ENCODE peak calls at places on chromosomes 4 and X, in ten cellular contexts. One of them, this sample, is unnamed.

GRCh38 chr4:64727960-64728359 is 318.7 kb upstream of the TECRL start:
- DNase-seq in HepG2: no peak
- DNase-seq in GM12865: no peak
- DNase-seq in stimulated activated CD4-positive, alpha-beta T cell treated with anti-CD3 and anti-CD28 coated beads, Interleukin-2, amount 100 ng/mL, for 4 hours: no peak
- DNase-seq in KG1: no peak
- DNase-seq in MV-4-11: no peak
- DNase-seq in cardiac fibroblast: no peak
- DNase-seq in activated naive CD4-positive, alpha-beta T cell treated with anti-CD3 and anti-CD28 coated beads, Interleukin-2, amount 10 ng/mL, durations not matched to agents 7 days and 5 days: no peak
- DNase-seq in activated CD4-positive, alpha-beta T cell treated with anti-CD3 and anti-CD28 coated beads for 4 hours: no peak
- DNase-seq in B cell: no peak
- DNase-seq in this sample: no peak

GRCh38 chr4:53541577-53542206 is 49.6 kb downstream of the LNX1 start:
- DNase-seq in GM12865: no peak
- DNase-seq in cardiac fibroblast: peak
- DNase-seq in MV-4-11: no peak
- DNase-seq in B cell: no peak
- DNase-seq in stimulated activated CD4-positive, alpha-beta T cell treated with anti-CD3 and anti-CD28 coated beads, Interleukin-2, amount 100 ng/mL, for 4 hours: no peak
- DNase-seq in activated naive CD4-positive, alpha-beta T cell treated with anti-CD3 and anti-CD28 coated beads, Interleukin-2, amount 10 ng/mL, durations not matched to agents 7 days and 5 days: no peak
- DNase-seq in HepG2: no peak
- DNase-seq in KG1: no peak
- DNase-seq in activated CD4-positive, alpha-beta T cell treated with anti-CD3 and anti-CD28 coated beads for 4 hours: no peak
- DNase-seq in this sample: no peak

GRCh38 chr4:1380368-1381151 is 25.7 kb downstream of the NKX1-1 start:
- DNase-seq in B cell: no peak
- DNase-seq in stimulated activated CD4-positive, alpha-beta T cell treated with anti-CD3 and anti-CD28 coated beads, Interleukin-2, amount 100 ng/mL, for 4 hours: no peak
- DNase-seq in KG1: no peak
- DNase-seq in MV-4-11: no peak
- DNase-seq in GM12865: no peak
- DNase-seq in activated CD4-positive, alpha-beta T cell treated with anti-CD3 and anti-CD28 coated beads for 4 hours: no peak
- DNase-seq in cardiac fibroblast: no peak
- DNase-seq in HepG2: no peak
- DNase-seq in activated naive CD4-positive, alpha-beta T cell treated with anti-CD3 and anti-CD28 coated beads, Interleukin-2, amount 10 ng/mL, durations not matched to agents 7 days and 5 days: no peak
- DNase-seq in this sample: no peak

GRCh38 chr4:117793786-117794369 is 240.4 kb upstream of the NDST3 start:
- DNase-seq in HepG2: no peak
- DNase-seq in cardiac fibroblast: no peak
- DNase-seq in GM12865: no peak
- DNase-seq in KG1: no peak
- DNase-seq in MV-4-11: no peak
- DNase-seq in B cell: no peak
- DNase-seq in stimulated activated CD4-positive, alpha-beta T cell treated with anti-CD3 and anti-CD28 coated beads, Interleukin-2, amount 100 ng/mL, for 4 hours: no peak
- DNase-seq in activated naive CD4-positive, alpha-beta T cell treated with anti-CD3 and anti-CD28 coated beads, Interleukin-2, amount 10 ng/mL, durations not matched to agents 7 days and 5 days: no peak
- DNase-seq in activated CD4-positive, alpha-beta T cell treated with anti-CD3 and anti-CD28 coated beads for 4 hours: no peak
- DNase-seq in this sample: no peak

GRCh38 chr4:176927664-176928063 is 134.9 kb upstream of the VEGFC start:
- DNase-seq in B cell: no peak
- DNase-seq in activated naive CD4-positive, alpha-beta T cell treated with anti-CD3 and anti-CD28 coated beads, Interleukin-2, amount 10 ng/mL, durations not matched to agents 7 days and 5 days: no peak
- DNase-seq in cardiac fibroblast: peak
- DNase-seq in stimulated activated CD4-positive, alpha-beta T cell treated with anti-CD3 and anti-CD28 coated beads, Interleukin-2, amount 100 ng/mL, for 4 hours: no peak
- DNase-seq in HepG2: no peak
- DNase-seq in MV-4-11: no peak
- DNase-seq in activated CD4-positive, alpha-beta T cell treated with anti-CD3 and anti-CD28 coated beads for 4 hours: no peak
- DNase-seq in GM12865: no peak
- DNase-seq in KG1: no peak
- DNase-seq in this sample: no peak

GRCh38 chr4:4384837-4385236 is 2.1 kb upstream of the NSG1 start:
- DNase-seq in cardiac fibroblast: peak
- DNase-seq in GM12865: peak
- DNase-seq in HepG2: peak
- DNase-seq in MV-4-11: no peak
- DNase-seq in B cell: no peak
- DNase-seq in activated CD4-positive, alpha-beta T cell treated with anti-CD3 and anti-CD28 coated beads for 4 hours: no peak
- DNase-seq in KG1: no peak
- DNase-seq in stimulated activated CD4-positive, alpha-beta T cell treated with anti-CD3 and anti-CD28 coated beads, Interleukin-2, amount 100 ng/mL, for 4 hours: no peak
- DNase-seq in activated naive CD4-positive, alpha-beta T cell treated with anti-CD3 and anti-CD28 coated beads, Interleukin-2, amount 10 ng/mL, durations not matched to agents 7 days and 5 days: peak
- DNase-seq in this sample: no peak

GRCh38 chr4:8897768-8898167 is 26.1 kb upstream of the HMX1 start:
- DNase-seq in KG1: no peak
- DNase-seq in stimulated activated CD4-positive, alpha-beta T cell treated with anti-CD3 and anti-CD28 coated beads, Interleukin-2, amount 100 ng/mL, for 4 hours: no peak
- DNase-seq in GM12865: no peak
- DNase-seq in B cell: no peak
- DNase-seq in HepG2: no peak
- DNase-seq in MV-4-11: no peak
- DNase-seq in activated naive CD4-positive, alpha-beta T cell treated with anti-CD3 and anti-CD28 coated beads, Interleukin-2, amount 10 ng/mL, durations not matched to agents 7 days and 5 days: no peak
- DNase-seq in cardiac fibroblast: no peak
- DNase-seq in activated CD4-positive, alpha-beta T cell treated with anti-CD3 and anti-CD28 coated beads for 4 hours: no peak
- DNase-seq in this sample: no peak

GRCh38 chrX:153004780-153005179 is 10.9 kb upstream of the PNMA5 start:
- DNase-seq in HepG2: no peak
- DNase-seq in activated CD4-positive, alpha-beta T cell treated with anti-CD3 and anti-CD28 coated beads for 4 hours: no peak
- DNase-seq in stimulated activated CD4-positive, alpha-beta T cell treated with anti-CD3 and anti-CD28 coated beads, Interleukin-2, amount 100 ng/mL, for 4 hours: no peak
- DNase-seq in cardiac fibroblast: no peak
- DNase-seq in GM12865: no peak
- DNase-seq in KG1: no peak
- DNase-seq in activated naive CD4-positive, alpha-beta T cell treated with anti-CD3 and anti-CD28 coated beads, Interleukin-2, amount 10 ng/mL, durations not matched to agents 7 days and 5 days: no peak
- DNase-seq in B cell: no peak
- DNase-seq in MV-4-11: no peak
- DNase-seq in this sample: no peak

GRCh38 chr4:2587215-2587823 is 50.9 kb downstream of the FAM193A start:
- DNase-seq in stimulated activated CD4-positive, alpha-beta T cell treated with anti-CD3 and anti-CD28 coated beads, Interleukin-2, amount 100 ng/mL, for 4 hours: no peak
- DNase-seq in activated CD4-positive, alpha-beta T cell treated with anti-CD3 and anti-CD28 coated beads for 4 hours: no peak
- DNase-seq in HepG2: no peak
- DNase-seq in MV-4-11: no peak
- DNase-seq in KG1: no peak
- DNase-seq in GM12865: no peak
- DNase-seq in B cell: no peak
- DNase-seq in cardiac fibroblast: no peak
- DNase-seq in activated naive CD4-positive, alpha-beta T cell treated with anti-CD3 and anti-CD28 coated beads, Interleukin-2, amount 10 ng/mL, durations not matched to agents 7 days and 5 days: no peak
- DNase-seq in this sample: no peak

GRCh38 chr4:158775091-158775651 is 6.3 kb downstream of the FNIP2 start:
- DNase-seq in stimulated activated CD4-positive, alpha-beta T cell treated with anti-CD3 and anti-CD28 coated beads, Interleukin-2, amount 100 ng/mL, for 4 hours: no peak
- DNase-seq in KG1: no peak
- DNase-seq in B cell: no peak
- DNase-seq in activated CD4-positive, alpha-beta T cell treated with anti-CD3 and anti-CD28 coated beads for 4 hours: no peak
- DNase-seq in GM12865: no peak
- DNase-seq in MV-4-11: no peak
- DNase-seq in HepG2: no peak
- DNase-seq in activated naive CD4-positive, alpha-beta T cell treated with anti-CD3 and anti-CD28 coated beads, Interleukin-2, amount 10 ng/mL, durations not matched to agents 7 days and 5 days: no peak
- DNase-seq in cardiac fibroblast: peak
- DNase-seq in this sample: no peak

GRCh38 chr4:152278505-152279301 is 257.2 kb downstream of the FBXW7 start:
- DNase-seq in KG1: no peak
- DNase-seq in stimulated activated CD4-positive, alpha-beta T cell treated with anti-CD3 and anti-CD28 coated beads, Interleukin-2, amount 100 ng/mL, for 4 hours: no peak
- DNase-seq in activated CD4-positive, alpha-beta T cell treated with anti-CD3 and anti-CD28 coated beads for 4 hours: no peak
- DNase-seq in activated naive CD4-positive, alpha-beta T cell treated with anti-CD3 and anti-CD28 coated beads, Interleukin-2, amount 10 ng/mL, durations not matched to agents 7 days and 5 days: no peak
- DNase-seq in B cell: no peak
- DNase-seq in HepG2: no peak
- DNase-seq in MV-4-11: no peak
- DNase-seq in GM12865: peak
- DNase-seq in cardiac fibroblast: no peak
- DNase-seq in this sample: no peak

GRCh38 chr4:173448919-173449641 is 50.2 kb upstream of the SCRG1 start:
- DNase-seq in stimulated activated CD4-positive, alpha-beta T cell treated with anti-CD3 and anti-CD28 coated beads, Interleukin-2, amount 100 ng/mL, for 4 hours: no peak
- DNase-seq in activated naive CD4-positive, alpha-beta T cell treated with anti-CD3 and anti-CD28 coated beads, Interleukin-2, amount 10 ng/mL, durations not matched to agents 7 days and 5 days: no peak
- DNase-seq in KG1: no peak
- DNase-seq in activated CD4-positive, alpha-beta T cell treated with anti-CD3 and anti-CD28 coated beads for 4 hours: no peak
- DNase-seq in HepG2: no peak
- DNase-seq in MV-4-11: no peak
- DNase-seq in cardiac fibroblast: peak
- DNase-seq in B cell: no peak
- DNase-seq in GM12865: peak
- DNase-seq in this sample: no peak

GRCh38 chr4:23717528-23718248 is 172.2 kb downstream of the PPARGC1A start:
- DNase-seq in MV-4-11: peak
- DNase-seq in GM12865: peak
- DNase-seq in HepG2: peak
- DNase-seq in KG1: no peak
- DNase-seq in stimulated activated CD4-positive, alpha-beta T cell treated with anti-CD3 and anti-CD28 coated beads, Interleukin-2, amount 100 ng/mL, for 4 hours: no peak
- DNase-seq in activated naive CD4-positive, alpha-beta T cell treated with anti-CD3 and anti-CD28 coated beads, Interleukin-2, amount 10 ng/mL, durations not matched to agents 7 days and 5 days: peak
- DNase-seq in cardiac fibroblast: peak
- DNase-seq in activated CD4-positive, alpha-beta T cell treated with anti-CD3 and anti-CD28 coated beads for 4 hours: no peak
- DNase-seq in B cell: no peak
- DNase-seq in this sample: no peak

GRCh38 chrX:153776611-153777045 is 4.2 kb upstream of the SRPK3 start:
- DNase-seq in MV-4-11: no peak
- DNase-seq in activated CD4-positive, alpha-beta T cell treated with anti-CD3 and anti-CD28 coated beads for 4 hours: no peak
- DNase-seq in KG1: no peak
- DNase-seq in B cell: no peak
- DNase-seq in stimulated activated CD4-positive, alpha-beta T cell treated with anti-CD3 and anti-CD28 coated beads, Interleukin-2, amount 100 ng/mL, for 4 hours: no peak
- DNase-seq in GM12865: peak
- DNase-seq in activated naive CD4-positive, alpha-beta T cell treated with anti-CD3 and anti-CD28 coated beads, Interleukin-2, amount 10 ng/mL, durations not matched to agents 7 days and 5 days: peak
- DNase-seq in cardiac fibroblast: no peak
- DNase-seq in HepG2: no peak
- DNase-seq in this sample: no peak

GRCh38 chr4:85787133-85787532 is 312.2 kb downstream of the ARHGAP24 start:
- DNase-seq in HepG2: no peak
- DNase-seq in stimulated activated CD4-positive, alpha-beta T cell treated with anti-CD3 and anti-CD28 coated beads, Interleukin-2, amount 100 ng/mL, for 4 hours: no peak
- DNase-seq in B cell: no peak
- DNase-seq in GM12865: no peak
- DNase-seq in KG1: no peak
- DNase-seq in activated naive CD4-positive, alpha-beta T cell treated with anti-CD3 and anti-CD28 coated beads, Interleukin-2, amount 10 ng/mL, durations not matched to agents 7 days and 5 days: no peak
- DNase-seq in activated CD4-positive, alpha-beta T cell treated with anti-CD3 and anti-CD28 coated beads for 4 hours: no peak
- DNase-seq in MV-4-11: no peak
- DNase-seq in cardiac fibroblast: peak
- DNase-seq in this sample: no peak

GRCh38 chr4:168505996-168506395 is 9.1 kb downstream of the PALLD start:
- DNase-seq in activated naive CD4-positive, alpha-beta T cell treated with anti-CD3 and anti-CD28 coated beads, Interleukin-2, amount 10 ng/mL, durations not matched to agents 7 days and 5 days: no peak
- DNase-seq in MV-4-11: peak
- DNase-seq in GM12865: no peak
- DNase-seq in HepG2: no peak
- DNase-seq in stimulated activated CD4-positive, alpha-beta T cell treated with anti-CD3 and anti-CD28 coated beads, Interleukin-2, amount 100 ng/mL, for 4 hours: no peak
- DNase-seq in KG1: no peak
- DNase-seq in activated CD4-positive, alpha-beta T cell treated with anti-CD3 and anti-CD28 coated beads for 4 hours: no peak
- DNase-seq in cardiac fibroblast: no peak
- DNase-seq in B cell: no peak
- DNase-seq in this sample: no peak

GRCh38 chrX:115093206-115093605 is 75.8 kb upstream of the IL13RA2 start:
- DNase-seq in KG1: no peak
- DNase-seq in cardiac fibroblast: no peak
- DNase-seq in stimulated activated CD4-positive, alpha-beta T cell treated with anti-CD3 and anti-CD28 coated beads, Interleukin-2, amount 100 ng/mL, for 4 hours: no peak
- DNase-seq in GM12865: no peak
- DNase-seq in activated naive CD4-positive, alpha-beta T cell treated with anti-CD3 and anti-CD28 coated beads, Interleukin-2, amount 10 ng/mL, durations not matched to agents 7 days and 5 days: no peak
- DNase-seq in B cell: no peak
- DNase-seq in HepG2: no peak
- DNase-seq in activated CD4-positive, alpha-beta T cell treated with anti-CD3 and anti-CD28 coated beads for 4 hours: no peak
- DNase-seq in MV-4-11: no peak
- DNase-seq in this sample: no peak

GRCh38 chrX:118839334-118839958 is 15.8 kb downstream of the ZCCHC12 start:
- DNase-seq in stimulated activated CD4-positive, alpha-beta T cell treated with anti-CD3 and anti-CD28 coated beads, Interleukin-2, amount 100 ng/mL, for 4 hours: peak
- DNase-seq in GM12865: peak
- DNase-seq in HepG2: peak
- DNase-seq in activated naive CD4-positive, alpha-beta T cell treated with anti-CD3 and anti-CD28 coated beads, Interleukin-2, amount 10 ng/mL, durations not matched to agents 7 days and 5 days: peak
- DNase-seq in cardiac fibroblast: peak
- DNase-seq in B cell: peak
- DNase-seq in activated CD4-positive, alpha-beta T cell treated with anti-CD3 and anti-CD28 coated beads for 4 hours: peak
- DNase-seq in KG1: no peak
- DNase-seq in MV-4-11: peak
- DNase-seq in this sample: no peak

GRCh38 chr4:1362046-1362445 is 15.0 kb downstream of the UVSSA start:
- DNase-seq in activated CD4-positive, alpha-beta T cell treated with anti-CD3 and anti-CD28 coated beads for 4 hours: no peak
- DNase-seq in HepG2: no peak
- DNase-seq in cardiac fibroblast: no peak
- DNase-seq in B cell: no peak
- DNase-seq in activated naive CD4-positive, alpha-beta T cell treated with anti-CD3 and anti-CD28 coated beads, Interleukin-2, amount 10 ng/mL, durations not matched to agents 7 days and 5 days: no peak
- DNase-seq in stimulated activated CD4-positive, alpha-beta T cell treated with anti-CD3 and anti-CD28 coated beads, Interleukin-2, amount 100 ng/mL, for 4 hours: no peak
- DNase-seq in GM12865: no peak
- DNase-seq in KG1: no peak
- DNase-seq in MV-4-11: no peak
- DNase-seq in this sample: no peak

GRCh38 chrX:24425806-24426205 is 39.3 kb upstream of the PDK3 start:
- DNase-seq in activated naive CD4-positive, alpha-beta T cell treated with anti-CD3 and anti-CD28 coated beads, Interleukin-2, amount 10 ng/mL, durations not matched to agents 7 days and 5 days: no peak
- DNase-seq in B cell: no peak
- DNase-seq in HepG2: no peak
- DNase-seq in activated CD4-positive, alpha-beta T cell treated with anti-CD3 and anti-CD28 coated beads for 4 hours: no peak
- DNase-seq in MV-4-11: no peak
- DNase-seq in KG1: no peak
- DNase-seq in stimulated activated CD4-positive, alpha-beta T cell treated with anti-CD3 and anti-CD28 coated beads, Interleukin-2, amount 100 ng/mL, for 4 hours: no peak
- DNase-seq in GM12865: no peak
- DNase-seq in cardiac fibroblast: no peak
- DNase-seq in this sample: no peak

GRCh38 chrX:123830309-123830708 is 29.5 kb upstream of the XIAP start:
- DNase-seq in cardiac fibroblast: peak
- DNase-seq in B cell: peak
- DNase-seq in GM12865: peak
- DNase-seq in HepG2: peak
- DNase-seq in stimulated activated CD4-positive, alpha-beta T cell treated with anti-CD3 and anti-CD28 coated beads, Interleukin-2, amount 100 ng/mL, for 4 hours: no peak
- DNase-seq in MV-4-11: peak
- DNase-seq in activated CD4-positive, alpha-beta T cell treated with anti-CD3 and anti-CD28 coated beads for 4 hours: no peak
- DNase-seq in activated naive CD4-positive, alpha-beta T cell treated with anti-CD3 and anti-CD28 coated beads, Interleukin-2, amount 10 ng/mL, durations not matched to agents 7 days and 5 days: no peak
- DNase-seq in KG1: no peak
- DNase-seq in this sample: no peak

GRCh38 chrX:54640721-54641120 is 110.7 kb downstream of the GNL3L start:
- DNase-seq in stimulated activated CD4-positive, alpha-beta T cell treated with anti-CD3 and anti-CD28 coated beads, Interleukin-2, amount 100 ng/mL, for 4 hours: no peak
- DNase-seq in activated naive CD4-positive, alpha-beta T cell treated with anti-CD3 and anti-CD28 coated beads, Interleukin-2, amount 10 ng/mL, durations not matched to agents 7 days and 5 days: no peak
- DNase-seq in KG1: no peak
- DNase-seq in cardiac fibroblast: peak
- DNase-seq in HepG2: peak
- DNase-seq in MV-4-11: peak
- DNase-seq in activated CD4-positive, alpha-beta T cell treated with anti-CD3 and anti-CD28 coated beads for 4 hours: no peak
- DNase-seq in GM12865: peak
- DNase-seq in B cell: no peak
- DNase-seq in this sample: no peak

GRCh38 chr4:95265814-95266740 is 282.7 kb downstream of the UNC5C start:
- DNase-seq in B cell: no peak
- DNase-seq in MV-4-11: no peak
- DNase-seq in KG1: no peak
- DNase-seq in activated CD4-positive, alpha-beta T cell treated with anti-CD3 and anti-CD28 coated beads for 4 hours: no peak
- DNase-seq in cardiac fibroblast: peak
- DNase-seq in stimulated activated CD4-positive, alpha-beta T cell treated with anti-CD3 and anti-CD28 coated beads, Interleukin-2, amount 100 ng/mL, for 4 hours: no peak
- DNase-seq in HepG2: no peak
- DNase-seq in GM12865: no peak
- DNase-seq in activated naive CD4-positive, alpha-beta T cell treated with anti-CD3 and anti-CD28 coated beads, Interleukin-2, amount 10 ng/mL, durations not matched to agents 7 days and 5 days: no peak
- DNase-seq in this sample: no peak

GRCh38 chrX:136061302-136061701 is 76.1 kb downstream of the SLC9A6 start:
- DNase-seq in GM12865: no peak
- DNase-seq in cardiac fibroblast: no peak
- DNase-seq in KG1: no peak
- DNase-seq in HepG2: no peak
- DNase-seq in activated CD4-positive, alpha-beta T cell treated with anti-CD3 and anti-CD28 coated beads for 4 hours: no peak
- DNase-seq in activated naive CD4-positive, alpha-beta T cell treated with anti-CD3 and anti-CD28 coated beads, Interleukin-2, amount 10 ng/mL, durations not matched to agents 7 days and 5 days: no peak
- DNase-seq in stimulated activated CD4-positive, alpha-beta T cell treated with anti-CD3 and anti-CD28 coated beads, Interleukin-2, amount 100 ng/mL, for 4 hours: no peak
- DNase-seq in MV-4-11: no peak
- DNase-seq in B cell: no peak
- DNase-seq in this sample: no peak

GRCh38 chr4:69093681-69094080 is 2.6 kb upstream of the UGT2B7 start:
- DNase-seq in activated naive CD4-positive, alpha-beta T cell treated with anti-CD3 and anti-CD28 coated beads, Interleukin-2, amount 10 ng/mL, durations not matched to agents 7 days and 5 days: no peak
- DNase-seq in HepG2: no peak
- DNase-seq in B cell: no peak
- DNase-seq in cardiac fibroblast: peak
- DNase-seq in activated CD4-positive, alpha-beta T cell treated with anti-CD3 and anti-CD28 coated beads for 4 hours: no peak
- DNase-seq in KG1: no peak
- DNase-seq in MV-4-11: no peak
- DNase-seq in GM12865: no peak
- DNase-seq in stimulated activated CD4-positive, alpha-beta T cell treated with anti-CD3 and anti-CD28 coated beads, Interleukin-2, amount 100 ng/mL, for 4 hours: no peak
- DNase-seq in this sample: no peak

GRCh38 chrX:55758033-55758432 is 40.5 kb downstream of the RRAGB start:
- DNase-seq in B cell: no peak
- DNase-seq in stimulated activated CD4-positive, alpha-beta T cell treated with anti-CD3 and anti-CD28 coated beads, Interleukin-2, amount 100 ng/mL, for 4 hours: no peak
- DNase-seq in activated naive CD4-positive, alpha-beta T cell treated with anti-CD3 and anti-CD28 coated beads, Interleukin-2, amount 10 ng/mL, durations not matched to agents 7 days and 5 days: no peak
- DNase-seq in MV-4-11: no peak
- DNase-seq in HepG2: no peak
- DNase-seq in GM12865: no peak
- DNase-seq in KG1: no peak
- DNase-seq in activated CD4-positive, alpha-beta T cell treated with anti-CD3 and anti-CD28 coated beads for 4 hours: no peak
- DNase-seq in cardiac fibroblast: peak
- DNase-seq in this sample: no peak

GRCh38 chr4:92241094-92241493 is 62.7 kb upstream of the GRID2 start:
- DNase-seq in cardiac fibroblast: peak
- DNase-seq in KG1: no peak
- DNase-seq in activated CD4-positive, alpha-beta T cell treated with anti-CD3 and anti-CD28 coated beads for 4 hours: no peak
- DNase-seq in activated naive CD4-positive, alpha-beta T cell treated with anti-CD3 and anti-CD28 coated beads, Interleukin-2, amount 10 ng/mL, durations not matched to agents 7 days and 5 days: no peak
- DNase-seq in B cell: no peak
- DNase-seq in GM12865: no peak
- DNase-seq in stimulated activated CD4-positive, alpha-beta T cell treated with anti-CD3 and anti-CD28 coated beads, Interleukin-2, amount 100 ng/mL, for 4 hours: no peak
- DNase-seq in MV-4-11: no peak
- DNase-seq in HepG2: no peak
- DNase-seq in this sample: no peak

GRCh38 chr4:38091636-38092035 is 131.4 kb downstream of the PTTG2 start:
- DNase-seq in cardiac fibroblast: peak
- DNase-seq in HepG2: no peak
- DNase-seq in GM12865: no peak
- DNase-seq in activated naive CD4-positive, alpha-beta T cell treated with anti-CD3 and anti-CD28 coated beads, Interleukin-2, amount 10 ng/mL, durations not matched to agents 7 days and 5 days: no peak
- DNase-seq in MV-4-11: no peak
- DNase-seq in stimulated activated CD4-positive, alpha-beta T cell treated with anti-CD3 and anti-CD28 coated beads, Interleukin-2, amount 100 ng/mL, for 4 hours: no peak
- DNase-seq in B cell: no peak
- DNase-seq in KG1: no peak
- DNase-seq in activated CD4-positive, alpha-beta T cell treated with anti-CD3 and anti-CD28 coated beads for 4 hours: no peak
- DNase-seq in this sample: no peak